ENCODE peak calls at places on chromosome 20, in four cellular contexts. One of them, this sample, is unnamed.

GRCh38 chr20:53623454-53624206 is 30.0 kb upstream of the ZNF217 start:
- DNase-seq in stimulated activated CD4-positive, alpha-beta T cell treated with anti-CD3 and anti-CD28 coated beads, Interleukin-12 subunit alpha, Interleukin-12 subunit beta, amount 100 ng/mL, for 48 hours: peak; percentile 28
- DNase-seq in AG08395: peak; percentile 77
- DNase-seq in mesothelial cell of epicardium: peak; percentile 43
- DNase-seq in this sample: no peak

GRCh38 chr20:36461600-36462439 is 79.5 kb upstream of the MYL9 start:
- DNase-seq in stimulated activated CD4-positive, alpha-beta T cell treated with anti-CD3 and anti-CD28 coated beads, Interleukin-12 subunit alpha, Interleukin-12 subunit beta, amount 100 ng/mL, for 48 hours: no peak
- DNase-seq in AG08395: peak; percentile 35
- DNase-seq in mesothelial cell of epicardium: peak; percentile 58
- DNase-seq in this sample: peak; percentile 33

GRCh38 chr20:18585134-18585533 is 2.7 kb upstream of the DTD1 start:
- DNase-seq in stimulated activated CD4-positive, alpha-beta T cell treated with anti-CD3 and anti-CD28 coated beads, Interleukin-12 subunit alpha, Interleukin-12 subunit beta, amount 100 ng/mL, for 48 hours: no peak
- DNase-seq in AG08395: no peak
- DNase-seq in mesothelial cell of epicardium: no peak
- DNase-seq in this sample: no peak

GRCh38 chr20:62416651-62417637 is 9.9 kb upstream of the CABLES2 start:
- DNase-seq in stimulated activated CD4-positive, alpha-beta T cell treated with anti-CD3 and anti-CD28 coated beads, Interleukin-12 subunit alpha, Interleukin-12 subunit beta, amount 100 ng/mL, for 48 hours: no peak
- DNase-seq in mesothelial cell of epicardium: no peak
- DNase-seq in AG08395: no peak
- DNase-seq in this sample: no peak

GRCh38 chr20:41191562-41192500 is 54.5 kb downstream of the PLCG1 start:
- DNase-seq in mesothelial cell of epicardium: no peak
- DNase-seq in AG08395: no peak
- DNase-seq in stimulated activated CD4-positive, alpha-beta T cell treated with anti-CD3 and anti-CD28 coated beads, Interleukin-12 subunit alpha, Interleukin-12 subunit beta, amount 100 ng/mL, for 48 hours: no peak
- DNase-seq in this sample: no peak

GRCh38 chr20:51569815-51570741 is 27.6 kb upstream of the NFATC2 start:
- DNase-seq in mesothelial cell of epicardium: no peak
- DNase-seq in AG08395: peak; percentile 35
- DNase-seq in stimulated activated CD4-positive, alpha-beta T cell treated with anti-CD3 and anti-CD28 coated beads, Interleukin-12 subunit alpha, Interleukin-12 subunit beta, amount 100 ng/mL, for 48 hours: no peak
- DNase-seq in this sample: no peak

GRCh38 chr20:44734938-44735337 is 10.7 kb upstream of the KCNK15 start:
- DNase-seq in mesothelial cell of epicardium: no peak
- DNase-seq in AG08395: peak; percentile 72
- DNase-seq in stimulated activated CD4-positive, alpha-beta T cell treated with anti-CD3 and anti-CD28 coated beads, Interleukin-12 subunit alpha, Interleukin-12 subunit beta, amount 100 ng/mL, for 48 hours: no peak
- DNase-seq in this sample: no peak

GRCh38 chr20:6668546-6668945 is 98.9 kb upstream of the BMP2 start:
- DNase-seq in mesothelial cell of epicardium: no peak
- DNase-seq in AG08395: no peak
- DNase-seq in stimulated activated CD4-positive, alpha-beta T cell treated with anti-CD3 and anti-CD28 coated beads, Interleukin-12 subunit alpha, Interleukin-12 subunit beta, amount 100 ng/mL, for 48 hours: no peak
- DNase-seq in this sample: no peak

GRCh38 chr20:51628533-51629398 is 86.2 kb upstream of the NFATC2 start:
- DNase-seq in stimulated activated CD4-positive, alpha-beta T cell treated with anti-CD3 and anti-CD28 coated beads, Interleukin-12 subunit alpha, Interleukin-12 subunit beta, amount 100 ng/mL, for 48 hours: no peak
- DNase-seq in mesothelial cell of epicardium: no peak
- DNase-seq in AG08395: peak; percentile 59
- DNase-seq in this sample: no peak

GRCh38 chr20:40688129-40689099 is 622 bp downstream of the MAFB start:
- DNase-seq in mesothelial cell of epicardium: peak; percentile 53
- DNase-seq in stimulated activated CD4-positive, alpha-beta T cell treated with anti-CD3 and anti-CD28 coated beads, Interleukin-12 subunit alpha, Interleukin-12 subunit beta, amount 100 ng/mL, for 48 hours: no peak
- DNase-seq in AG08395: no peak
- DNase-seq in this sample: no peak

GRCh38 chr20:51489611-51490010 is 52.9 kb downstream of the NFATC2 start:
- DNase-seq in mesothelial cell of epicardium: no peak
- DNase-seq in stimulated activated CD4-positive, alpha-beta T cell treated with anti-CD3 and anti-CD28 coated beads, Interleukin-12 subunit alpha, Interleukin-12 subunit beta, amount 100 ng/mL, for 48 hours: no peak
- DNase-seq in AG08395: no peak
- DNase-seq in this sample: no peak

GRCh38 chr20:61521680-61522420 is 269.8 kb downstream of the CDH4 start:
- DNase-seq in mesothelial cell of epicardium: no peak
- DNase-seq in stimulated activated CD4-positive, alpha-beta T cell treated with anti-CD3 and anti-CD28 coated beads, Interleukin-12 subunit alpha, Interleukin-12 subunit beta, amount 100 ng/mL, for 48 hours: no peak
- DNase-seq in AG08395: no peak
- DNase-seq in this sample: no peak

GRCh38 chr20:57659789-57660509 is 39.7 kb upstream of the ZBP1 start:
- DNase-seq in AG08395: no peak
- DNase-seq in mesothelial cell of epicardium: peak; percentile 29
- DNase-seq in stimulated activated CD4-positive, alpha-beta T cell treated with anti-CD3 and anti-CD28 coated beads, Interleukin-12 subunit alpha, Interleukin-12 subunit beta, amount 100 ng/mL, for 48 hours: no peak
- DNase-seq in this sample: peak; percentile 8

GRCh38 chr20:39029324-39029820 is 67.2 kb downstream of the DHX35 start:
- DNase-seq in AG08395: no peak
- DNase-seq in stimulated activated CD4-positive, alpha-beta T cell treated with anti-CD3 and anti-CD28 coated beads, Interleukin-12 subunit alpha, Interleukin-12 subunit beta, amount 100 ng/mL, for 48 hours: no peak
- DNase-seq in mesothelial cell of epicardium: no peak
- DNase-seq in this sample: no peak

GRCh38 chr20:3705970-3706739 is 6.2 kb downstream of the SIGLEC1 start:
- DNase-seq in stimulated activated CD4-positive, alpha-beta T cell treated with anti-CD3 and anti-CD28 coated beads, Interleukin-12 subunit alpha, Interleukin-12 subunit beta, amount 100 ng/mL, for 48 hours: no peak
- DNase-seq in mesothelial cell of epicardium: no peak
- DNase-seq in AG08395: no peak
- DNase-seq in this sample: no peak

GRCh38 chr20:3164763-3165410 is 5.2 kb upstream of the FASTKD5 start:
- DNase-seq in stimulated activated CD4-positive, alpha-beta T cell treated with anti-CD3 and anti-CD28 coated beads, Interleukin-12 subunit alpha, Interleukin-12 subunit beta, amount 100 ng/mL, for 48 hours: no peak
- DNase-seq in mesothelial cell of epicardium: no peak
- DNase-seq in AG08395: no peak
- DNase-seq in this sample: no peak

GRCh38 chr20:17721802-17722486 is 22.2 kb downstream of the BANF2 start:
- DNase-seq in mesothelial cell of epicardium: no peak
- DNase-seq in stimulated activated CD4-positive, alpha-beta T cell treated with anti-CD3 and anti-CD28 coated beads, Interleukin-12 subunit alpha, Interleukin-12 subunit beta, amount 100 ng/mL, for 48 hours: no peak
- DNase-seq in AG08395: peak; percentile 5
- DNase-seq in this sample: no peak

GRCh38 chr20:62205618-62206387 is 14.3 kb downstream of the HRH3 start:
- DNase-seq in AG08395: no peak
- DNase-seq in stimulated activated CD4-positive, alpha-beta T cell treated with anti-CD3 and anti-CD28 coated beads, Interleukin-12 subunit alpha, Interleukin-12 subunit beta, amount 100 ng/mL, for 48 hours: no peak
- DNase-seq in mesothelial cell of epicardium: no peak
- DNase-seq in this sample: no peak

GRCh38 chr20:1900321-1900791 is 5.1 kb downstream of the SIRPA start:
- DNase-seq in AG08395: peak; percentile 70
- DNase-seq in stimulated activated CD4-positive, alpha-beta T cell treated with anti-CD3 and anti-CD28 coated beads, Interleukin-12 subunit alpha, Interleukin-12 subunit beta, amount 100 ng/mL, for 48 hours: no peak
- DNase-seq in mesothelial cell of epicardium: peak; percentile 58
- DNase-seq in this sample: no peak

GRCh38 chr20:38610521-38610920 is 8.9 kb downstream of the ARHGAP40 start:
- DNase-seq in mesothelial cell of epicardium: no peak
- DNase-seq in AG08395: no peak
- DNase-seq in stimulated activated CD4-positive, alpha-beta T cell treated with anti-CD3 and anti-CD28 coated beads, Interleukin-12 subunit alpha, Interleukin-12 subunit beta, amount 100 ng/mL, for 48 hours: no peak
- DNase-seq in this sample: no peak

GRCh38 chr20:35192071-35192872 is 20.4 kb downstream of the PROCR start:
- DNase-seq in AG08395: no peak
- DNase-seq in stimulated activated CD4-positive, alpha-beta T cell treated with anti-CD3 and anti-CD28 coated beads, Interleukin-12 subunit alpha, Interleukin-12 subunit beta, amount 100 ng/mL, for 48 hours: no peak
- DNase-seq in mesothelial cell of epicardium: no peak
- DNase-seq in this sample: no peak

GRCh38 chr20:1815502-1816085 is 79.6 kb upstream of the SIRPA start:
- DNase-seq in AG08395: no peak
- DNase-seq in mesothelial cell of epicardium: no peak
- DNase-seq in stimulated activated CD4-positive, alpha-beta T cell treated with anti-CD3 and anti-CD28 coated beads, Interleukin-12 subunit alpha, Interleukin-12 subunit beta, amount 100 ng/mL, for 48 hours: no peak
- DNase-seq in this sample: no peak

GRCh38 chr20:11431613-11432012 is 486.1 kb upstream of the BTBD3 start:
- DNase-seq in AG08395: peak; percentile 25
- DNase-seq in stimulated activated CD4-positive, alpha-beta T cell treated with anti-CD3 and anti-CD28 coated beads, Interleukin-12 subunit alpha, Interleukin-12 subunit beta, amount 100 ng/mL, for 48 hours: no peak
- DNase-seq in mesothelial cell of epicardium: no peak
- DNase-seq in this sample: no peak

GRCh38 chr20:11001767-11002540 is 328.2 kb upstream of the JAG1 start:
- DNase-seq in mesothelial cell of epicardium: no peak
- DNase-seq in AG08395: peak; percentile 50
- DNase-seq in stimulated activated CD4-positive, alpha-beta T cell treated with anti-CD3 and anti-CD28 coated beads, Interleukin-12 subunit alpha, Interleukin-12 subunit beta, amount 100 ng/mL, for 48 hours: no peak
- DNase-seq in this sample: no peak

GRCh38 chr20:14885661-14886060 is 548.2 kb upstream of the FLRT3 start:
- DNase-seq in AG08395: no peak
- DNase-seq in mesothelial cell of epicardium: no peak
- DNase-seq in stimulated activated CD4-positive, alpha-beta T cell treated with anti-CD3 and anti-CD28 coated beads, Interleukin-12 subunit alpha, Interleukin-12 subunit beta, amount 100 ng/mL, for 48 hours: no peak
- DNase-seq in this sample: no peak

GRCh38 chr20:58148891-58149290 is 79.6 kb downstream of the ANKRD60 start:
- DNase-seq in mesothelial cell of epicardium: no peak
- DNase-seq in AG08395: no peak
- DNase-seq in stimulated activated CD4-positive, alpha-beta T cell treated with anti-CD3 and anti-CD28 coated beads, Interleukin-12 subunit alpha, Interleukin-12 subunit beta, amount 100 ng/mL, for 48 hours: no peak
- DNase-seq in this sample: no peak

GRCh38 chr20:62303327-62304226 is 780 bp downstream of the ADRM1 start:
- DNase-seq in mesothelial cell of epicardium: peak; percentile 54
- DNase-seq in stimulated activated CD4-positive, alpha-beta T cell treated with anti-CD3 and anti-CD28 coated beads, Interleukin-12 subunit alpha, Interleukin-12 subunit beta, amount 100 ng/mL, for 48 hours: peak; percentile 14
- DNase-seq in AG08395: peak; percentile 25
- DNase-seq in this sample: no peak

GRCh38 chr20:59087829-59088433 is 45.3 kb upstream of the PRELID3B start:
- DNase-seq in mesothelial cell of epicardium: peak; percentile 86
- DNase-seq in AG08395: peak; percentile 76
- DNase-seq in stimulated activated CD4-positive, alpha-beta T cell treated with anti-CD3 and anti-CD28 coated beads, Interleukin-12 subunit alpha, Interleukin-12 subunit beta, amount 100 ng/mL, for 48 hours: peak; percentile 82
- DNase-seq in this sample: peak; percentile 79

GRCh38 chr20:8689337-8689736 is 379.6 kb upstream of the PLCB4 start:
- DNase-seq in AG08395: no peak
- DNase-seq in stimulated activated CD4-positive, alpha-beta T cell treated with anti-CD3 and anti-CD28 coated beads, Interleukin-12 subunit alpha, Interleukin-12 subunit beta, amount 100 ng/mL, for 48 hours: no peak
- DNase-seq in mesothelial cell of epicardium: no peak
- DNase-seq in this sample: no peak

GRCh38 chr20:50980071-50980681 is 21.6 kb downstream of the MOCS3 start:
- DNase-seq in stimulated activated CD4-positive, alpha-beta T cell treated with anti-CD3 and anti-CD28 coated beads, Interleukin-12 subunit alpha, Interleukin-12 subunit beta, amount 100 ng/mL, for 48 hours: peak; percentile 19
- DNase-seq in AG08395: peak; percentile 96
- DNase-seq in mesothelial cell of epicardium: no peak
- DNase-seq in this sample: no peak

GRCh38 chr20:8012724-8013123 is 6.8 kb downstream of the TMX4 start:
- DNase-seq in mesothelial cell of epicardium: no peak
- DNase-seq in stimulated activated CD4-positive, alpha-beta T cell treated with anti-CD3 and anti-CD28 coated beads, Interleukin-12 subunit alpha, Interleukin-12 subunit beta, amount 100 ng/mL, for 48 hours: no peak
- DNase-seq in AG08395: no peak
- DNase-seq in this sample: no peak

GRCh38 chr20:48945840-48946514 is 24.5 kb downstream of the ARFGEF2 start:
- DNase-seq in mesothelial cell of epicardium: no peak
- DNase-seq in stimulated activated CD4-positive, alpha-beta T cell treated with anti-CD3 and anti-CD28 coated beads, Interleukin-12 subunit alpha, Interleukin-12 subunit beta, amount 100 ng/mL, for 48 hours: no peak
- DNase-seq in AG08395: peak; percentile 63
- DNase-seq in this sample: no peak

GRCh38 chr20:26167499-26167898 is 470.8 kb upstream of the ZNF337 start:
- DNase-seq in mesothelial cell of epicardium: no peak
- DNase-seq in AG08395: peak; percentile 14
- DNase-seq in stimulated activated CD4-positive, alpha-beta T cell treated with anti-CD3 and anti-CD28 coated beads, Interleukin-12 subunit alpha, Interleukin-12 subunit beta, amount 100 ng/mL, for 48 hours: no peak
- DNase-seq in this sample: no peak

GRCh38 chr20:33192912-33193501 is 24.1 kb upstream of the BPIFA3 start:
- DNase-seq in stimulated activated CD4-positive, alpha-beta T cell treated with anti-CD3 and anti-CD28 coated beads, Interleukin-12 subunit alpha, Interleukin-12 subunit beta, amount 100 ng/mL, for 48 hours: no peak
- DNase-seq in mesothelial cell of epicardium: no peak
- DNase-seq in AG08395: no peak
- DNase-seq in this sample: no peak

GRCh38 chr20:62649140-62649539 is 6.8 kb downstream of the SLCO4A1 start:
- DNase-seq in stimulated activated CD4-positive, alpha-beta T cell treated with anti-CD3 and anti-CD28 coated beads, Interleukin-12 subunit alpha, Interleukin-12 subunit beta, amount 100 ng/mL, for 48 hours: no peak
- DNase-seq in mesothelial cell of epicardium: no peak
- DNase-seq in AG08395: no peak
- DNase-seq in this sample: no peak

GRCh38 chr20:39445095-39445494 is 483.0 kb downstream of the DHX35 start:
- DNase-seq in mesothelial cell of epicardium: no peak
- DNase-seq in AG08395: no peak
- DNase-seq in stimulated activated CD4-positive, alpha-beta T cell treated with anti-CD3 and anti-CD28 coated beads, Interleukin-12 subunit alpha, Interleukin-12 subunit beta, amount 100 ng/mL, for 48 hours: no peak
- DNase-seq in this sample: no peak

GRCh38 chr20:6663104-6663503 is 104.4 kb upstream of the BMP2 start:
- DNase-seq in mesothelial cell of epicardium: no peak
- DNase-seq in AG08395: no peak
- DNase-seq in stimulated activated CD4-positive, alpha-beta T cell treated with anti-CD3 and anti-CD28 coated beads, Interleukin-12 subunit alpha, Interleukin-12 subunit beta, amount 100 ng/mL, for 48 hours: no peak
- DNase-seq in this sample: no peak

GRCh38 chr20:6940052-6940451 is 172.6 kb downstream of the BMP2 start:
- DNase-seq in AG08395: no peak
- DNase-seq in mesothelial cell of epicardium: no peak
- DNase-seq in stimulated activated CD4-positive, alpha-beta T cell treated with anti-CD3 and anti-CD28 coated beads, Interleukin-12 subunit alpha, Interleukin-12 subunit beta, amount 100 ng/mL, for 48 hours: no peak
- DNase-seq in this sample: no peak